ENCODE peak calls at places on chromosomes 12 and 14, in eight cellular contexts. One of them, this sample, is unnamed.

GRCh38 chr12:45257185-45257585 is 41.3 kb downstream of the ANO6 start:
- DNase-seq in fibroblast of lung: no peak
- DNase-seq in hepatocyte: no peak
- DNase-seq in astrocyte: no peak
- DNase-seq in trophoblast cell: no peak
- DNase-seq in HCT116: no peak
- DNase-seq in H9: no peak
- DNase-seq in GM23248: no peak
- DNase-seq in this sample: no peak

GRCh38 chr14:90654831-90655276 is 161.4 kb downstream of the TTC7B start:
- DNase-seq in fibroblast of lung: peak; percentile 71
- DNase-seq in hepatocyte: no peak
- DNase-seq in astrocyte: peak; percentile 72
- DNase-seq in trophoblast cell: no peak
- DNase-seq in HCT116: no peak
- DNase-seq in H9: no peak
- DNase-seq in GM23248: peak; percentile 30
- DNase-seq in this sample: no peak

GRCh38 chr14:102819176-102819628 is 42.0 kb downstream of the TRAF3 start:
- DNase-seq in fibroblast of lung: no peak
- DNase-seq in hepatocyte: peak; percentile 45
- DNase-seq in astrocyte: no peak
- DNase-seq in trophoblast cell: peak; percentile 91
- DNase-seq in HCT116: no peak
- DNase-seq in H9: no peak
- DNase-seq in GM23248: no peak
- DNase-seq in this sample: no peak

GRCh38 chr12:95984685-95985084 is 11.5 kb downstream of the HAL start:
- DNase-seq in fibroblast of lung: no peak
- DNase-seq in hepatocyte: no peak
- DNase-seq in astrocyte: no peak
- DNase-seq in trophoblast cell: no peak
- DNase-seq in HCT116: no peak
- DNase-seq in H9: no peak
- DNase-seq in GM23248: no peak
- DNase-seq in this sample: no peak

GRCh38 chr14:61891810-61892209 is 129.6 kb downstream of the SNAPC1 start:
- DNase-seq in fibroblast of lung: no peak
- DNase-seq in hepatocyte: no peak
- DNase-seq in astrocyte: no peak
- DNase-seq in trophoblast cell: no peak
- DNase-seq in HCT116: no peak
- DNase-seq in H9: no peak
- DNase-seq in GM23248: peak; percentile 23
- DNase-seq in this sample: no peak

GRCh38 chr12:102051431-102051965 is 10.3 kb downstream of the WASHC3 start:
- DNase-seq in fibroblast of lung: no peak
- DNase-seq in hepatocyte: no peak
- DNase-seq in astrocyte: no peak
- DNase-seq in trophoblast cell: no peak
- DNase-seq in HCT116: no peak
- DNase-seq in H9: no peak
- DNase-seq in GM23248: no peak
- DNase-seq in this sample: no peak

GRCh38 chr14:103155013-103155412 is 31.8 kb downstream of the TNFAIP2 start:
- DNase-seq in fibroblast of lung: no peak
- DNase-seq in hepatocyte: peak; percentile 67
- DNase-seq in astrocyte: no peak
- DNase-seq in trophoblast cell: peak; percentile 92
- DNase-seq in HCT116: peak; percentile 61
- DNase-seq in H9: no peak
- DNase-seq in GM23248: peak; percentile 89
- DNase-seq in this sample: no peak

GRCh38 chr12:70571029-70571428 is 66.2 kb downstream of the PTPRB start:
- DNase-seq in fibroblast of lung: no peak
- DNase-seq in hepatocyte: no peak
- DNase-seq in astrocyte: no peak
- DNase-seq in trophoblast cell: no peak
- DNase-seq in HCT116: no peak
- DNase-seq in H9: no peak
- DNase-seq in GM23248: no peak
- DNase-seq in this sample: no peak

GRCh38 chr12:459430-460258 is at the start of gene B4GALNT3:
- DNase-seq in fibroblast of lung: peak; percentile 25
- DNase-seq in hepatocyte: peak; percentile 79
- DNase-seq in astrocyte: no peak
- DNase-seq in trophoblast cell: peak; percentile 71
- DNase-seq in HCT116: peak; percentile 54
- DNase-seq in H9: peak; percentile 92
- DNase-seq in GM23248: peak; percentile 62
- DNase-seq in this sample: peak; percentile 79

GRCh38 chr12:94678849-94679248 is 28.5 kb upstream of the TMCC3 start:
- DNase-seq in fibroblast of lung: no peak
- DNase-seq in hepatocyte: no peak
- DNase-seq in astrocyte: no peak
- DNase-seq in trophoblast cell: no peak
- DNase-seq in HCT116: no peak
- DNase-seq in H9: no peak
- DNase-seq in GM23248: no peak
- DNase-seq in this sample: no peak

GRCh38 chr12:46382425-46382973 is 9.9 kb upstream of the SLC38A2 start:
- DNase-seq in fibroblast of lung: no peak
- DNase-seq in hepatocyte: no peak
- DNase-seq in astrocyte: no peak
- DNase-seq in trophoblast cell: no peak
- DNase-seq in HCT116: no peak
- DNase-seq in H9: no peak
- DNase-seq in GM23248: peak; percentile 63
- DNase-seq in this sample: no peak

GRCh38 chr12:131077931-131078391 is 124.3 kb downstream of the ADGRD1 start:
- DNase-seq in fibroblast of lung: no peak
- DNase-seq in hepatocyte: no peak
- DNase-seq in astrocyte: no peak
- DNase-seq in trophoblast cell: no peak
- DNase-seq in HCT116: no peak
- DNase-seq in H9: peak; percentile 28
- DNase-seq in GM23248: no peak
- DNase-seq in this sample: no peak

GRCh38 chr12:86666311-86666710 is 410.1 kb upstream of the MGAT4C start:
- DNase-seq in fibroblast of lung: peak; percentile 18
- DNase-seq in hepatocyte: no peak
- DNase-seq in astrocyte: no peak
- DNase-seq in trophoblast cell: no peak
- DNase-seq in HCT116: no peak
- DNase-seq in H9: no peak
- DNase-seq in GM23248: peak; percentile 15
- DNase-seq in this sample: no peak

GRCh38 chr12:49097381-49097780 is 2.8 kb upstream of the DHH start:
- DNase-seq in fibroblast of lung: no peak
- DNase-seq in hepatocyte: no peak
- DNase-seq in astrocyte: no peak
- DNase-seq in trophoblast cell: no peak
- DNase-seq in HCT116: no peak
- DNase-seq in H9: no peak
- DNase-seq in GM23248: no peak
- DNase-seq in this sample: no peak

GRCh38 chr12:49092816-49093406 is 1.7 kb downstream of the DHH start:
- DNase-seq in fibroblast of lung: no peak
- DNase-seq in hepatocyte: no peak
- DNase-seq in astrocyte: no peak
- DNase-seq in trophoblast cell: peak; percentile 47
- DNase-seq in HCT116: no peak
- DNase-seq in H9: no peak
- DNase-seq in GM23248: no peak
- DNase-seq in this sample: no peak

GRCh38 chr12:49093746-49094103 is 876 bp downstream of the DHH start:
- DNase-seq in fibroblast of lung: no peak
- DNase-seq in hepatocyte: no peak
- DNase-seq in astrocyte: no peak
- DNase-seq in trophoblast cell: no peak
- DNase-seq in HCT116: no peak
- DNase-seq in H9: peak; percentile 48
- DNase-seq in GM23248: no peak
- DNase-seq in this sample: no peak

GRCh38 chr12:49094104-49094948 is at the start of gene DHH:
- DNase-seq in fibroblast of lung: peak; percentile 9
- DNase-seq in hepatocyte: peak; percentile 51
- DNase-seq in astrocyte: no peak
- DNase-seq in trophoblast cell: no peak
- DNase-seq in HCT116: no peak
- DNase-seq in H9: peak; percentile 80
- DNase-seq in GM23248: peak; percentile 34
- DNase-seq in this sample: no peak

DNA sequence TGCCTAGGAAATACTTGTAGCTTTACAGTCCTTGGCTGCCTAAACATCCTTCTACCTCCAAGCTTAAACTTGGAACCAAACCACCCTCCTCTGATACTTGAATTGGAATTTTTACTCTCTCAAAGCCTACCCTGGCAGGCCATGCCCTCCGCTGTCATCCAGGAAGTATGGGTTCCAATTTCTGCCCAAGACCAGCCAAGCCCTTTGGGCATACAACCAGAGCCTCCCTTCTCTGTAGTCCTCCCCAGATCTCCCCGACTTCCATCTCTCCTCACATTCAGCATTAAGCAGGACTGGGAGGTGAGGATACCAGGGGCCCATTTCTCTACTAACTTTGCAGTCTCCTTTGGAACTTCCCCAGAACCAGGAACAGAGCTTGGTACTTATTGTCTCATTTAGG is 365 bp upstream of the DHH start:
- DNase-seq in fibroblast of lung: no peak
- DNase-seq in hepatocyte: no peak
- DNase-seq in astrocyte: no peak
- DNase-seq in trophoblast cell: no peak
- DNase-seq in HCT116: no peak
- DNase-seq in H9: no peak
- DNase-seq in GM23248: no peak
- DNase-seq in this sample: no peak
- H3K4me2 ChIP-seq in fibroblast of lung: no peak overlapping the region
- H3K4me2 ChIP-seq in hepatocyte: peak overlapping the region; percentile 66
- H3K4me2 ChIP-seq in astrocyte: peak overlapping the region; percentile 62
- H3K4me2 ChIP-seq in trophoblast cell: no peak overlapping the region
- H3K4me2 ChIP-seq in HCT116: no peak overlapping the region
- H3K4me2 ChIP-seq in H9: peak overlapping the region; percentile 79
- H3K4me2 ChIP-seq in GM23248: no peak overlapping the region
- H3K4me2 ChIP-seq in this sample: no peak overlapping the region

GRCh38 chr14:74257988-74258704 is 18.9 kb downstream of the VSX2 start:
- DNase-seq in fibroblast of lung: no peak
- DNase-seq in hepatocyte: no peak
- DNase-seq in astrocyte: no peak
- DNase-seq in trophoblast cell: no peak
- DNase-seq in HCT116: no peak
- DNase-seq in H9: no peak
- DNase-seq in GM23248: peak; percentile 38
- DNase-seq in this sample: no peak

GRCh38 chr14:74251546-74252030 is 12.3 kb downstream of the VSX2 start:
- DNase-seq in fibroblast of lung: peak; percentile 65
- DNase-seq in hepatocyte: peak; percentile 86
- DNase-seq in astrocyte: peak; percentile 39
- DNase-seq in trophoblast cell: peak; percentile 55
- DNase-seq in HCT116: peak; percentile 60
- DNase-seq in H9: peak; percentile 84
- DNase-seq in GM23248: peak; percentile 86
- DNase-seq in this sample: peak; percentile 79

GRCh38 chr14:74257078-74257987 is 18.1 kb downstream of the VSX2 start:
- DNase-seq in fibroblast of lung: no peak
- DNase-seq in hepatocyte: peak; percentile 64
- DNase-seq in astrocyte: no peak
- DNase-seq in trophoblast cell: peak; percentile 17
- DNase-seq in HCT116: no peak
- DNase-seq in H9: peak; percentile 72
- DNase-seq in GM23248: peak; percentile 66
- DNase-seq in this sample: peak; percentile 29

GRCh38 chr14:74258705-74259035 is 19.4 kb downstream of the VSX2 start:
- DNase-seq in fibroblast of lung: no peak
- DNase-seq in hepatocyte: no peak
- DNase-seq in astrocyte: no peak
- DNase-seq in trophoblast cell: no peak
- DNase-seq in HCT116: no peak
- DNase-seq in H9: no peak
- DNase-seq in GM23248: no peak
- DNase-seq in this sample: no peak

GRCh38 chr14:74255281-74255680 is 16.0 kb downstream of the VSX2 start:
- DNase-seq in fibroblast of lung: no peak
- DNase-seq in hepatocyte: no peak
- DNase-seq in astrocyte: no peak
- DNase-seq in trophoblast cell: no peak
- DNase-seq in HCT116: no peak
- DNase-seq in H9: no peak
- DNase-seq in GM23248: no peak
- DNase-seq in this sample: no peak
- H3K4me2 ChIP-seq in fibroblast of lung: no peak overlapping the region
- H3K4me2 ChIP-seq in hepatocyte: no peak overlapping the region
- H3K4me2 ChIP-seq in astrocyte: no peak overlapping the region
- H3K4me2 ChIP-seq in trophoblast cell: no peak overlapping the region
- H3K4me2 ChIP-seq in HCT116: no peak overlapping the region
- H3K4me2 ChIP-seq in H9: no peak overlapping the region
- H3K4me2 ChIP-seq in GM23248: no peak overlapping the region
- H3K4me2 ChIP-seq in this sample: no peak overlapping the region

DNA sequence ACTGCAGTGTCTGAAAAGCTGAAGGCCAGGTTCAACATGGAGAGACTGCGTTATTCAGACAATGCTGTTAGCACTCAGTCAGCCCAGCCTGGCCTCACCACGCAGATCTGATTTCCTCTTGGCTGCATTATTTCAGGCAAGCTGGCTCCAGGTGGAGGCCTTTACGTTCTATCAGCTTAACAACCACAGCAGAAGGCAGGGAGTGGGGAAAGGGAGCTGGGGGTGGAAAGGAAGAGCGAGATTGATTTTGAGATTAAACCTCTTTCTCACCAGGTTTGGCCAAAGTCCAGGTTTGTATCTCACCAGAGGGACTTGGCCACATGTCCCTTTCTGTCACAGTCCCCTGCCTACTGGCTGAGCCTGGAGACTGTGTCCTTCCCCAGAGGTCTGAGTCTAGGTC is 543.7 kb upstream of the TMEM132C start:
- DNase-seq in fibroblast of lung: no peak
- DNase-seq in hepatocyte: peak; percentile 32
- DNase-seq in astrocyte: no peak
- DNase-seq in trophoblast cell: no peak
- DNase-seq in HCT116: no peak
- DNase-seq in H9: no peak
- DNase-seq in GM23248: no peak
- DNase-seq in this sample: peak; percentile 8
- H3K4me2 ChIP-seq in fibroblast of lung: no peak overlapping the region
- H3K4me2 ChIP-seq in hepatocyte: no peak overlapping the region
- H3K4me2 ChIP-seq in astrocyte: no peak overlapping the region
- H3K4me2 ChIP-seq in trophoblast cell: no peak overlapping the region
- H3K4me2 ChIP-seq in HCT116: no peak overlapping the region
- H3K4me2 ChIP-seq in H9: no peak overlapping the region
- H3K4me2 ChIP-seq in GM23248: no peak overlapping the region
- H3K4me2 ChIP-seq in this sample: no peak overlapping the region

DNA sequence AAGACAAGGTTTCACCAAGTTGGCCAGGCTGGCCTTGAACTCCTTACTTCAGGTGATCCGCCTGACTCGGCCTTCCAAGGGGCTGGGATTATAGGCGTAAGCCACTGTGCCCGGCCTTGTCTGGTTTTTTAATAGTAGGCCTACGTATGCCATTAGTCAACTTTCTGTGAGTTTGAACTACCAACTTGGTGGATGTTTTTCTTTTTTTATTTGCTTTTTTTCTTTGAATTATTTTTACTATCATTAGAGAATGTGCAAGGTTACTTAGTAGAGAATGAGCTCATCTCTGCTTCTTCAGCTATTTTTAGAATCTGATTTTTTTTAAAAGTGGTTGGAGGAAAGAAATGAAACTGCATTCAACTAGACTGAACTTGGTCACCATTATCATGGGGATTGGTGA is 51.4 kb downstream of the HMGA2 start:
- DNase-seq in fibroblast of lung: peak; percentile 64
- DNase-seq in hepatocyte: no peak
- DNase-seq in astrocyte: peak; percentile 58
- DNase-seq in trophoblast cell: no peak
- DNase-seq in HCT116: no peak
- DNase-seq in H9: no peak
- DNase-seq in GM23248: peak; percentile 76
- DNase-seq in this sample: no peak
- H3K4me2 ChIP-seq in fibroblast of lung: no peak overlapping the region
- H3K4me2 ChIP-seq in hepatocyte: no peak overlapping the region
- H3K4me2 ChIP-seq in astrocyte: no peak overlapping the region
- H3K4me2 ChIP-seq in trophoblast cell: no peak overlapping the region
- H3K4me2 ChIP-seq in HCT116: peak overlapping the region; percentile 4
- H3K4me2 ChIP-seq in H9: no peak overlapping the region
- H3K4me2 ChIP-seq in GM23248: peak overlapping the region; percentile 37
- H3K4me2 ChIP-seq in this sample: no peak overlapping the region